ENCODE peak calls at places on chromosomes 3 and 15, in nine cellular contexts. E is CD14-positive monocyte, N is type B pancreatic cell, S is K562, X is prostate gland, C is BJ, L is IMR-90, O is Caco-2, P is nephron progenitor cell. Z is an unnamed sample.

GRCh38 chr3:127799476-127800222 is 22.7 kb downstream of the MGLL start:
- DNase-seq in C (peak), E (no peak), X (no peak), S (no peak), L (peak), O (no peak), N (no peak), P (no peak), Z (no peak)

GRCh38 chr3:53084310-53085001 is 38.6 kb upstream of the SFMBT1 start:
- DNase-seq in L (no peak), P (no peak), X (no peak), S (peak), N (no peak), C (no peak), E (no peak), O (peak), Z (no peak)

GRCh38 chr15:62059818-62060115 is 480 bp downstream of the VPS13C start:
- DNase-seq in L (peak), C (no peak), O (peak), N (no peak), S (no peak), X (peak), E (peak), P (no peak), Z (no peak)

GRCh38 chr3:121072128-121072527 is 164.1 kb downstream of the STXBP5L start:
- DNase-seq in P (no peak), X (no peak), S (no peak), E (no peak), C (no peak), O (no peak), N (no peak), L (no peak), Z (no peak)

GRCh38 chr15:97141360-97141759 is 810.9 kb downstream of the NR2F2 start:
- DNase-seq in L (no peak), E (no peak), C (no peak), S (no peak), N (no peak), X (no peak), P (no peak), O (no peak), Z (no peak)

GRCh38 chr3:72281551-72281950 is 496.6 kb upstream of the PROK2 start:
- DNase-seq in L (no peak), O (no peak), P (no peak), E (no peak), S (no peak), C (no peak), N (no peak), X (no peak), Z (no peak)

GRCh38 chr15:52383100-52383588 is 87.5 kb upstream of the MYO5C start:
- DNase-seq in C (no peak), P (no peak), X (no peak), S (no peak), N (no peak), E (no peak), O (no peak), L (peak), Z (no peak)

GRCh38 chr15:100910556-100910955 is 8.6 kb upstream of the LRRK1 start:
- DNase-seq in N (no peak), S (no peak), O (no peak), C (no peak), X (no peak), L (no peak), P (no peak), E (no peak), Z (no peak)

GRCh38 chr3:27626596-27627118 is 95.5 kb downstream of the EOMES start:
- DNase-seq in E (no peak), P (no peak), C (no peak), S (no peak), O (no peak), X (no peak), L (no peak), N (no peak), Z (no peak)

GRCh38 chr3:71356272-71356671 is 227.3 kb downstream of the FOXP1 start:
- DNase-seq in N (no peak), S (no peak), P (no peak), X (no peak), E (no peak), O (no peak), L (no peak), C (no peak), Z (no peak)

GRCh38 chr3:56917740-56918568 is 116.2 kb upstream of the ARHGEF3 start:
- DNase-seq in O (no peak), C (no peak), E (no peak), X (no peak), S (no peak), L (no peak), N (no peak), P (no peak), Z (no peak)

GRCh38 chr3:136544532-136544931 is 207.6 kb downstream of the STAG1 start:
- DNase-seq in C (no peak), E (no peak), L (peak), S (no peak), N (no peak), O (no peak), X (no peak), P (no peak), Z (no peak)

GRCh38 chr3:102053375-102053989 is 204.2 kb downstream of the NFKBIZ start:
- DNase-seq in S (no peak), X (no peak), E (no peak), P (no peak), O (no peak), N (no peak), C (no peak), L (peak), Z (no peak)

GRCh38 chr15:49688135-49688790 is 67.4 kb downstream of the DTWD1 start:
- DNase-seq in S (no peak), E (no peak), N (no peak), L (peak), C (no peak), O (no peak), P (no peak), X (no peak), Z (no peak)

GRCh38 chr3:113721638-113722037 is 24.4 kb downstream of the NAA50 start:
- DNase-seq in L (no peak), C (no peak), X (no peak), P (no peak), O (no peak), S (no peak), N (no peak), E (no peak), Z (no peak)

GRCh38 chr3:140910860-140911259 is 30.8 kb upstream of the SLC25A36 start:
- DNase-seq in N (no peak), O (no peak), L (peak), X (no peak), E (no peak), C (no peak), P (no peak), S (peak), Z (no peak)

GRCh38 chr3:118817748-118818165 is 216.9 kb downstream of the IGSF11 start:
- DNase-seq in E (no peak), X (peak), O (peak), C (no peak), P (peak), S (peak), L (peak), N (no peak), Z (no peak)

GRCh38 chr15:68407886-68408500 is 24.0 kb downstream of the ITGA11 start:
- DNase-seq in O (no peak), N (peak), P (no peak), S (no peak), L (no peak), C (no peak), X (no peak), E (no peak), Z (peak)

GRCh38 chr3:21938267-21938681 is 187.3 kb upstream of the ZNF385D start:
- DNase-seq in S (no peak), C (no peak), E (no peak), P (no peak), O (no peak), L (no peak), X (no peak), N (no peak), Z (no peak)

GRCh38 chr3:47496892-47497291 is 16.6 kb downstream of the ELP6 start:
- DNase-seq in X (no peak), O (no peak), N (no peak), E (no peak), L (no peak), C (no peak), P (no peak), S (no peak), Z (no peak)

GRCh38 chr15:29919380-29919881 is 97.2 kb upstream of the TJP1 start:
- DNase-seq in S (no peak), N (no peak), C (no peak), L (no peak), P (no peak), X (no peak), O (no peak), E (no peak), Z (no peak)

GRCh38 chr3:10666621-10667020 is 149.4 kb upstream of the SLC6A11 start:
- DNase-seq in C (no peak), L (no peak), O (no peak), N (no peak), S (no peak), X (no peak), P (no peak), E (no peak), Z (no peak)

GRCh38 chr15:27028836-27029482 is 58.0 kb downstream of the GABRG3 start:
- DNase-seq in X (no peak), O (no peak), C (no peak), L (no peak), S (no peak), E (no peak), N (no peak), P (no peak), Z (no peak)

GRCh38 chr3:112814256-112814655 is 32.4 kb downstream of the CD200R1L start:
- DNase-seq in E (no peak), S (no peak), X (no peak), P (no peak), N (no peak), O (no peak), L (peak), C (peak), Z (no peak)

GRCh38 chr3:12536423-12536822 is 8.9 kb downstream of the MKRN2OS start:
- DNase-seq in C (no peak), P (no peak), X (no peak), E (no peak), O (no peak), N (no peak), S (no peak), L (peak), Z (no peak)

GRCh38 chr3:25455316-25456232 is 27.5 kb downstream of the RARB start:
- DNase-seq in C (peak), X (no peak), O (no peak), E (no peak), N (no peak), P (peak), L (no peak), S (no peak), Z (no peak)

GRCh38 chr3:124584552-124585391 is 145.5 kb upstream of the UMPS start:
- DNase-seq in C (no peak), L (peak), N (peak), S (peak), E (no peak), P (peak), O (peak), X (peak), Z (peak)

GRCh38 chr3:58577269-58577821 is at the start of gene FAM107A:
- DNase-seq in X (peak), L (peak), E (no peak), C (peak), N (no peak), O (no peak), P (no peak), S (no peak), Z (no peak)

GRCh38 chr15:99017322-99017701 is 9.7 kb upstream of the PGPEP1L start:
- DNase-seq in P (no peak), O (no peak), X (no peak), N (no peak), L (no peak), C (no peak), E (no peak), S (no peak), Z (no peak)

GRCh38 chr15:61141497-61142125 is 87.5 kb downstream of the RORA start:
- DNase-seq in E (no peak), O (no peak), P (no peak), X (no peak), C (no peak), L (no peak), N (no peak), S (no peak), Z (no peak)

GRCh38 chr3:16801698-16802097 is 83.1 kb upstream of the PLCL2 start:
- DNase-seq in L (peak), P (no peak), N (no peak), C (peak), X (no peak), E (no peak), O (no peak), S (no peak), Z (no peak)

GRCh38 chr3:38139652-38140051 is 1.2 kb downstream of the MYD88 start:
- DNase-seq in X (no peak), L (no peak), N (peak), O (no peak), P (no peak), S (no peak), E (no peak), C (no peak), Z (no peak)

GRCh38 chr3:38353151-38353550 is 6.6 kb downstream of the XYLB start:
- DNase-seq in E (no peak), N (no peak), P (no peak), O (no peak), S (no peak), L (peak), X (no peak), C (peak), Z (peak)

GRCh38 chr3:149717391-149718056 is 34.8 kb downstream of the COMMD2 start:
- DNase-seq in P (peak), E (no peak), N (no peak), O (peak), C (no peak), L (peak), S (peak), X (peak), Z (no peak)

GRCh38 chr15:87939838-87940457 is 316.6 kb downstream of the NTRK3 start:
- DNase-seq in O (no peak), X (no peak), E (no peak), L (no peak), N (no peak), S (no peak), P (no peak), C (no peak), Z (no peak)

GRCh38 chr15:83278191-83278590 is 6.3 kb downstream of the BNC1 start:
- DNase-seq in N (no peak), O (no peak), S (no peak), P (no peak), X (no peak), L (no peak), C (no peak), E (no peak), Z (no peak)

GRCh38 chr3:156189927-156190326 is 69.5 kb downstream of the KCNAB1 start:
- DNase-seq in N (no peak), L (no peak), X (no peak), S (no peak), O (no peak), P (no peak), E (no peak), C (no peak), Z (no peak)

GRCh38 chr3:189395825-189396224 is 224.1 kb downstream of the TPRG1 start:
- DNase-seq in S (no peak), N (no peak), X (no peak), P (no peak), L (no peak), O (no peak), E (no peak), C (no peak), Z (no peak)

DNA sequence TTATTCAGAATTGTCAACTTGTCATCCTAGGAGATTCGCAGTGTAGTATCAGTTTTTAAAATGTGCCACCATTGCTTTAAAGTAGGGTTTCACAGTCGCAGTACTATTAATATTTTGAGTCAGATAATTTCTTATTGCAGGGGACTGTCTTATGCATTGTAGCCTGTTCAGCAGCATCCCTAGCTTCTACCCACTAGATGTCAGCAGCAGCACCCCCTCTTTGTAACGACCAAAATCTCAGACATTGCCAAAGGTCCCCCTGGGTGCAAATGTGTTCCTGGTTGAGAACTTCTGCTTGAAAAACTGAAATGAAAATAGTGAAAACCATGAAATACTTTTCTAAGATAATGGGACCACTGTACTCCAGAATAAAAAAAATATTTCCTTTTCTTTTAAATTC is 474.8 kb downstream of the CNTN3 start:
- DNase-seq in N (no peak), X (no peak), E (no peak), L (no peak), S (no peak), P (no peak), C (no peak), O (no peak), Z (no peak)
- TF ChIP-seq CTCF in N (peak), X (no peak), E (no peak), L (peak), S (no peak), P (no peak), C (peak), O (peak), Z (no peak)

GRCh38 chr3:2870714-2871353 is 239.3 kb downstream of the IL5RA start:
- DNase-seq in C (no peak), N (no peak), P (no peak), L (no peak), S (no peak), X (no peak), E (no peak), O (no peak), Z (no peak)

GRCh38 chr3:2873986-2874385 is 236.2 kb downstream of the IL5RA start:
- DNase-seq in P (no peak), E (no peak), X (no peak), N (no peak), L (no peak), O (no peak), S (no peak), C (no peak), Z (no peak)

GRCh38 chr3:2872884-2873283 is 237.3 kb downstream of the IL5RA start:
- DNase-seq in L (no peak), X (no peak), S (no peak), O (no peak), C (no peak), N (no peak), P (no peak), E (no peak), Z (no peak)

GRCh38 chr3:2875699-2876098 is 234.5 kb downstream of the IL5RA start:
- DNase-seq in E (no peak), C (no peak), S (no peak), N (no peak), X (no peak), O (no peak), P (no peak), L (no peak), Z (no peak)

DNA sequence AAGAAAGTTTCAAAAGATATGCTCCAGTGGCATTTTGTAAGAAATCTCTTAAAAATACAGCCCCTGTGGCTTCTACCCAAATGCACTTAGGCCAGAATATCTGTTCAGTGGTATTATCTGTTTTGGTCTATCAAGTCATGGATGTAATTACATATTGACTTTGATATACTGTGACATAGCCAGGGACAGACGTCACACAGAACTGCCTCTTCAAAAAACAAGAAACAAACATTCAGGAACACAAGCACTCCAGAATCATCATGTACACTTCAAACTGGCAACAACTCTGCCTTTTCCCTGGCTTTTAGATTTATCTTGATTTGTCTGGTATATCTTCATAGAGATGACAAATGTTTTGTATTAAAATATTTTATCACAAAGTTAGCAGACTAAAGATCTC is 240.3 kb downstream of the IL5RA start:
- DNase-seq in L (no peak), S (no peak), N (no peak), C (no peak), P (no peak), O (no peak), X (peak), E (no peak), Z (no peak)
- TF ChIP-seq CTCF in L (no peak), S (no peak), N (no peak), C (no peak), P (no peak), O (no peak), X (no peak), E (no peak), Z (no peak)

DNA sequence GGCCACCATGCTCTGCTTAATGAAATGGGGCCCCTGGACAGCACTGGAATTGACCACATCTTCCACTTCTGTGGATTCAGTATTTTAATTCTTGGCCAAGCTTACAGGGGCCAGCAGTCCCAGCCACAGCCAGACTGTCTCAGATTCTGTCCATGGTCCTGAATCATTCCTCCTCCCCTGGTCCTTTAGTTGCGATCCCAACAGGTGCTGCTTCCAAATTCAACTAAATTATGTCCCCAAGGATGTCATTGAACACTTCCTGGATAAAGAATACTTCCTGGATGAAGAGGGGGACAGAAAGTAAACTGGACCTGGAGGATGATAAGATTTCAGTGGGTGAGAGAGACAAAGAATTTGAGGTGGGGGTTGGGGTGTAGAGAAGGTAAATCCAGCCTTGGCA is 111.1 kb upstream of the FOXB1 start:
- DNase-seq in P (peak), C (no peak), L (peak), S (no peak), E (no peak), N (no peak), O (no peak), X (no peak), Z (no peak)
- TF ChIP-seq CTCF in P (no peak), C (no peak), L (no peak), S (no peak), E (no peak), N (no peak), O (no peak), X (no peak), Z (no peak)

DNA sequence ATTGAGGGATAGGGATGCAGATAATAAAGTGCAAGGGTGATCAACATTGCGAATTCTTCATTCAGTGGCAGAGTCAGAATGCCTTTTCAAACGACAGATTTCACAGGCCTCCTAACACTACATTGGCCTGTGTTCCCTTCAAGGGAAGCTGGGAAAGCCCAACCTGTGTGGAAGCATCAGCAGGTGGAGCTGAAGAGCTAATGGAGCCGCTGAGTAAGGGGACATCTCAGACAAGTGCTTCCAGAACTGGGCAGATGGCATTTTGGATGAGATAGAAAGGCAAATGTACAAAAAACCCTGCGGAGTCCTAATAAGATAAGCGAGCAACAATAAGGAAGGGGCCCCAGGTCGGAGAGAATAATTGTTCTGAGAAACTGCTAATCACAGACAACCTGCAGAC is 8.5 kb upstream of the SLC24A5 start:
- DNase-seq in P (peak), E (no peak), L (peak), O (peak), S (no peak), X (no peak), C (no peak), N (no peak), Z (no peak)
- TF ChIP-seq CTCF in P (peak), E (no peak), L (peak), O (peak), S (no peak), X (no peak), C (peak), N (peak), Z (peak)

GRCh38 chr3:170357176-170357919 is at the start of gene SKIL:
- DNase-seq in P (peak), S (peak), X (peak), O (peak), N (peak), C (peak), L (peak), E (peak), Z (peak)

GRCh38 chr3:170356596-170357175 is 829 bp upstream of the SKIL start:
- DNase-seq in O (peak), N (peak), E (peak), P (peak), S (peak), X (peak), C (peak), L (peak), Z (peak)

GRCh38 chr3:170355738-170356595 is 1.5 kb upstream of the SKIL start:
- DNase-seq in S (peak), C (no peak), N (no peak), E (peak), P (peak), L (peak), X (peak), O (no peak), Z (no peak)

GRCh38 chr3:170359178-170359704 is 1.7 kb downstream of the SKIL start:
- DNase-seq in P (peak), L (no peak), C (no peak), S (no peak), N (no peak), X (no peak), O (no peak), E (no peak), Z (no peak)

GRCh38 chr3:170357920-170358854 is 672 bp downstream of the SKIL start:
- DNase-seq in X (peak), P (peak), S (peak), N (peak), E (peak), C (no peak), L (peak), O (peak), Z (peak)
- TF ChIP-seq CTCF in X (no peak), P (peak), S (peak), N (peak), E (peak), C (peak), L (peak), O (peak), Z (peak)

Z was measured in osteocyte.